ENCODE peak calls at places on chromosomes 13 and 19, in four cellular contexts. I, O, V and J are unnamed samples.

GRCh38 chr19:13044160-13044853 is 49.0 kb downstream of the NFIX start:
- DNase-seq in O (no peak), I (no peak), V (no peak), J (no peak)

GRCh38 chr13:84126671-84127171 is 244.4 kb upstream of the SLITRK1 start:
- DNase-seq in O (no peak), V (no peak), I (peak; percentile 5), J (peak; percentile 28)

GRCh38 chr19:15702590-15702930 is 25.3 kb upstream of the OR10H2 start:
- DNase-seq in I (peak; percentile 57), V (peak; percentile 60), O (peak; percentile 87), J (peak; percentile 50)

GRCh38 chr19:58351558-58351878 is 1.8 kb downstream of the A1BG start:
- DNase-seq in I (no peak), V (no peak), O (no peak), J (no peak)

GRCh38 chr19:6750062-6750461 is 10.6 kb downstream of the TRIP10 start:
- DNase-seq in O (peak; percentile 84), V (peak; percentile 64), I (no peak), J (no peak)

GRCh38 chr13:30895773-30896172 is 10.3 kb upstream of the MEDAG start:
- DNase-seq in V (peak; percentile 69), I (no peak), O (peak; percentile 87), J (no peak)

GRCh38 chr19:29442910-29443309 is 82.9 kb upstream of the VSTM2B start:
- DNase-seq in I (no peak), O (no peak), V (no peak), J (no peak)

GRCh38 chr13:29520671-29521070 is 74.8 kb downstream of the SLC7A1 start:
- DNase-seq in V (no peak), O (no peak), I (no peak), J (no peak)

GRCh38 chr13:84896128-84896527 is 903.1 kb downstream of the SLITRK6 start:
- DNase-seq in I (peak; percentile 38), O (no peak), V (no peak), J (no peak)

GRCh38 chr13:35838356-35838755 is 292.8 kb downstream of the DCLK1 start:
- DNase-seq in O (no peak), I (no peak), V (no peak), J (no peak)

GRCh38 chr13:59771272-59771671 is 392.5 kb downstream of the DIAPH3 start:
- DNase-seq in V (no peak), I (no peak), O (no peak), J (no peak)

GRCh38 chr13:35917942-35918645 is 213.1 kb downstream of the DCLK1 start:
- DNase-seq in V (no peak), I (no peak), O (no peak), J (no peak)

GRCh38 chr13:113981201-113981605 is 7.3 kb upstream of the C13orf46 start:
- DNase-seq in O (peak; percentile 60), V (peak; percentile 15), I (peak; percentile 83), J (peak; percentile 94)

GRCh38 chr19:10305139-10305806 is 4.3 kb downstream of the ZGLP1 start:
- DNase-seq in V (no peak), O (no peak), I (no peak), J (peak; percentile 67)

GRCh38 chr19:16969127-16969526 is 57.5 kb downstream of the CPAMD8 start:
- DNase-seq in I (no peak), O (no peak), V (no peak), J (no peak)

GRCh38 chr13:65508745-65509144 is 1721.4 kb downstream of the PCDH9 start:
- DNase-seq in V (no peak), O (no peak), I (no peak), J (no peak)

GRCh38 chr19:29477831-29478577 is 47.8 kb upstream of the VSTM2B start:
- DNase-seq in I (no peak), O (no peak), V (no peak), J (no peak)

GRCh38 chr13:49877629-49878218 is 58.4 kb downstream of the SPRYD7 start:
- DNase-seq in V (no peak), I (no peak), O (no peak), J (no peak)

GRCh38 chr19:52520013-52520412 is 7.5 kb upstream of the ZNF808 start:
- DNase-seq in V (no peak), I (no peak), O (no peak), J (no peak)

GRCh38 chr13:48653074-48654054 is at the start of gene CYSLTR2:
- DNase-seq in V (no peak), I (no peak), O (no peak), J (no peak)

GRCh38 chr19:6551607-6552450 is 21.0 kb downstream of the TNFSF9 start:
- DNase-seq in I (no peak), O (peak; percentile 56), V (no peak), J (peak; percentile 83)

GRCh38 chr13:59633290-59633689 is 530.4 kb downstream of the DIAPH3 start:
- DNase-seq in V (no peak), O (no peak), I (no peak), J (peak; percentile 23)

GRCh38 chr19:41699968-41700323 is 8.5 kb upstream of the CEACAM5 start:
- DNase-seq in V (no peak), I (no peak), O (no peak), J (no peak)

GRCh38 chr13:104315606-104316005 is 1249.4 kb upstream of the SLC10A2 start:
- DNase-seq in I (no peak), O (no peak), V (no peak), J (no peak)

GRCh38 chr19:6801397-6802086 is 29.0 kb downstream of the VAV1 start:
- DNase-seq in O (peak; percentile 79), I (peak; percentile 29), V (peak; percentile 29), J (no peak)

GRCh38 chr19:4556574-4557185 is 2.8 kb downstream of the SEMA6B start:
- DNase-seq in O (peak; percentile 77), V (no peak), I (no peak), J (no peak)

GRCh38 chr19:4557186-4557970 is 2.1 kb downstream of the SEMA6B start:
- DNase-seq in V (no peak), O (no peak), I (no peak), J (no peak)

GRCh38 chr19:4555657-4556561 is 3.6 kb downstream of the SEMA6B start:
- DNase-seq in I (no peak), V (no peak), O (no peak), J (no peak)

GRCh38 chr19:4557971-4558941 is 1.2 kb downstream of the SEMA6B start:
- DNase-seq in I (peak; percentile 59), V (peak; percentile 34), O (no peak), J (peak; percentile 43)

DNA sequence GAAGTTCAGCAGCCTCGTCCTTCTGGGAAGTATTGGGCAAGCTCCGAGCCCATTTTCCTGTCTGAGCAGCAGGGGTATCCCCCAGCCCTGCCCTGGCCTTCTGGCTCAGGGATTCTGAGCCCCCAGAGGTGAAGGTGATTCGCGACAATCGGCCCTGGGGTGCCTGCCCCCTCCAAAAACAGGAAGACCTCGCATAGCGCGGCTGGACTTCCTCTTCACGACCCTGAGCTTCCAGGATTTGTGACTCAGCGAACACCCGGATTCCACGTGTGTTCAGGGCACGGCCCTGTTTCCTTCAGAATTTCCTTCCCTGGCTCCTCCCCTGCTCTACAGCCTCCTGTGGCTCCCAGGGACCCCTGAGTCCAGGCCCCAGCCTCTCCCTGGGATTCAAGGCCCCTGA is at the start of gene SEMA6B:
- DNase-seq in V (no peak), I (no peak), O (no peak), J (peak; percentile 73)
- H3K4me3 ChIP-seq in V (no peak within 1 kb of the TSS), I (no peak within 1 kb of the TSS), O (peak within 1 kb of the TSS; percentile 62), J (peak within 1 kb of the TSS; percentile 19)

GRCh38 chr13:79185580-79185979 is 220.5 kb downstream of the RBM26 start:
- DNase-seq in O (no peak), I (no peak), V (no peak), J (no peak)

GRCh38 chr13:79194272-79194671 is 211.8 kb downstream of the RBM26 start:
- DNase-seq in V (no peak), I (no peak), O (no peak), J (no peak)

GRCh38 chr13:79194727-79195126 is 211.3 kb downstream of the RBM26 start:
- DNase-seq in O (no peak), V (no peak), I (no peak), J (no peak)

GRCh38 chr13:79187917-79188699 is 217.9 kb downstream of the RBM26 start:
- DNase-seq in O (no peak), I (no peak), V (no peak), J (no peak)

GRCh38 chr13:79190932-79191331 is 215.1 kb downstream of the RBM26 start:
- DNase-seq in V (no peak), O (no peak), I (no peak), J (no peak)
- H3K4me3 ChIP-seq in V (no peak overlapping the region), O (no peak overlapping the region), I (no peak overlapping the region), J (no peak overlapping the region)

GRCh38 chr19:19630062-19630414 is 2.0 kb upstream of the LPAR2 start:
- DNase-seq in V (no peak), I (no peak), O (no peak), J (no peak)

GRCh38 chr19:19627442-19627715 is 641 bp downstream of the LPAR2 start:
- DNase-seq in O (peak; percentile 19), I (no peak), V (no peak), J (no peak)

GRCh38 chr19:19626516-19627441 is 1.2 kb downstream of the LPAR2 start:
- DNase-seq in V (no peak), O (peak; percentile 45), I (no peak), J (peak; percentile 80)

GRCh38 chr19:19628499-19629134 is 597 bp upstream of the LPAR2 start:
- DNase-seq in I (peak; percentile 84), O (no peak), V (no peak), J (peak; percentile 89)

GRCh38 chr19:19627716-19628498 is at the start of gene LPAR2:
- DNase-seq in V (no peak), I (peak; percentile 72), O (peak; percentile 56), J (peak; percentile 75)
- H3K4me3 ChIP-seq in V (peak within 1 kb of the TSS; percentile 46), I (peak within 1 kb of the TSS; percentile 47), O (peak within 1 kb of the TSS; percentile 59), J (peak within 1 kb of the TSS; percentile 59)

GRCh38 chr19:4342421-4343055 is 824 bp upstream of the MPND start:
- DNase-seq in I (peak; percentile 95), V (peak; percentile 93), O (peak; percentile 97), J (peak; percentile 92)

GRCh38 chr19:4345656-4346383 is 2.5 kb downstream of the MPND start:
- DNase-seq in V (no peak), I (peak; percentile 77), O (no peak), J (no peak)

GRCh38 chr19:4343056-4343844 is at the start of gene MPND:
- DNase-seq in V (peak; percentile 93), I (peak; percentile 86), O (peak; percentile 94), J (peak; percentile 99)

GRCh38 chr19:4347521-4347920 is 4.2 kb downstream of the MPND start:
- DNase-seq in O (no peak), V (no peak), I (no peak), J (no peak)

DNA sequence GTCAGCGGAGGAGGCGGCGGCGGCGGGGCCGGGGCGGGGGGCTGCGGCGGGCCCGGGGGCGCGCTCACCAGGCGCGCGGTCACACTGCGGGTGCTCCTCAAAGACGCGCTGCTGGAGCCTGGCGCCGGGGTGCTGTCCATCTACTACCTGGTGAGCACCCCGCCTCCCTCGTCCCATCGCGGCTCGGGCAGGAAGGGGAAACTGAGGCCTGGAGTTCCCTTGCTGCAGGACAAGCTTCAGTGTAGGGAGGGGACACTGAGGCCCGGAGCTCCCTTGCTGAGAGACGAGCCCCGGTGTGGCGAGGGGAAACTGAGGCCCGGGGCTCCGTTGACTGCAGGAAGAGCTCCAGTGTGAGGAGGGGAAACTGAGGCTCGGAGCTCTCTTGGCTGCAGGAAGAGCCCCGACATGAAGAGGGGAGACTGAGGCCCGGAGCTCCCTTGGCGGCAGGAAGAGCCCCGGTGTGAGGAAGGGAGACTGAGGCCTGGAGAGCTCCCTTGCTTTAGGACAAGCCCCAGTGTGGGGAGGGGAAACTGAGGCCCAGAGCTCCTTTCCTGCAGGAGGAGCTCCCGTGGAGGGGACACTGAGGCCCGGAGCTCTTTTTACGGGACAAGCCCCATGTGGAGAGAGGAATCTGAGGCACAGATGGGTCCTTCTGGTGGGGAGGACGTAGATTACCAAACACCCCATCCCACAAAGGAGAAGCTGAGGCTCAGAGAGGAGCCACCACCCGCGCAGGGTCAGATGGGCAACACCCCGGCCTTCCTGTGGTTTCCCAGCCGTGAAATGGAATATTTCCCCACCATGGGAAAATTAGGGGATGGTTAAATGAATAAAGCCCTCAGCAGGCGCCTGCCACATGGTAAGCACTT is 717 bp downstream of the MPND start:
- DNase-seq in V (no peak), O (no peak), I (no peak), J (no peak)
- H3K4me3 ChIP-seq in V (peak overlapping the region; percentile 84), O (peak overlapping the region; percentile 85), I (peak overlapping the region; percentile 53), J (peak overlapping the region; percentile 91)